ENCODE peak calls at places on chromosomes 16 and 17, in six cellular contexts. S is left ventricle myocardium inferior, W is PC-9, O is heart right ventricle, C is cardiac muscle cell, V is Peyer's patch. P is an unnamed sample. For H3K4me1, the result is how much of the 10 kb centered on the place peaks cover.

GRCh38 chr17:42288985-42289862 is 926 bp downstream of the STAT5A start:
- DNase-seq in W (no peak), S (no peak), V (peak), O (no peak), C (no peak), P (peak)

GRCh38 chr17:65243838-65244237 is 106.7 kb downstream of the RGS9 start:
- DNase-seq in S (no peak), W (peak), O (peak), V (no peak), C (peak), P (no peak)

GRCh38 chr16:56641166-56641565 is 2.7 kb downstream of the MT1A start:
- DNase-seq in V (no peak), S (no peak), O (no peak), W (no peak), C (no peak), P (no peak)

GRCh38 chr16:55559233-55559632 is 7.3 kb upstream of the CAPNS2 start:
- DNase-seq in V (no peak), C (peak), O (no peak), W (no peak), S (no peak), P (no peak)

GRCh38 chr16:83781-84615 is 6.0 kb downstream of the MPG start:
- DNase-seq in W (peak), S (no peak), C (peak), V (no peak), O (no peak), P (no peak)

GRCh38 chr17:41428591-41429326 is 4.4 kb upstream of the KRT37 start:
- DNase-seq in V (no peak), C (peak), O (no peak), S (no peak), W (no peak), P (no peak)

GRCh38 chr16:24094660-24095059 is 161.5 kb upstream of the CACNG3 start:
- DNase-seq in W (no peak), O (no peak), V (no peak), C (no peak), S (no peak), P (no peak)

GRCh38 chr17:49730078-49730786 is 22.5 kb upstream of the SLC35B1 start:
- DNase-seq in W (no peak), S (peak), O (peak), C (peak), V (peak), P (peak)

GRCh38 chr17:73932216-73932749 is 271.2 kb upstream of the RPL38 start:
- DNase-seq in O (no peak), S (no peak), C (no peak), V (no peak), W (no peak), P (no peak)

GRCh38 chr16:30904114-30904780 is 7.8 kb downstream of the CTF1 start:
- DNase-seq in V (peak), O (no peak), S (no peak), C (no peak), W (no peak), P (no peak)

GRCh38 chr16:53872248-53873221 is 168.6 kb downstream of the FTO start:
- DNase-seq in V (no peak), S (no peak), O (no peak), C (peak), W (no peak), P (no peak)

GRCh38 chr16:27102701-27103575 is 36.2 kb downstream of the C16orf82 start:
- DNase-seq in S (no peak), W (no peak), V (no peak), O (no peak), C (no peak), P (no peak)

GRCh38 chr16:88569614-88569984 is 604 bp upstream of the ZC3H18 start:
- DNase-seq in O (no peak), C (peak), V (no peak), S (peak), W (no peak), P (no peak)

GRCh38 chr17:33901085-33901484 is 354.0 kb upstream of the CCL2 start:
- DNase-seq in S (no peak), C (no peak), V (no peak), W (no peak), O (no peak), P (no peak)

GRCh38 chr16:85348065-85348840 is 236.0 kb upstream of the CIBAR2 start:
- DNase-seq in V (no peak), C (no peak), O (no peak), W (no peak), S (no peak), P (no peak)

GRCh38 chr16:85346404-85347212 is 234.3 kb upstream of the CIBAR2 start:
- DNase-seq in S (no peak), O (no peak), W (no peak), C (no peak), V (no peak), P (no peak)

GRCh38 chr16:85345129-85345639 is 232.9 kb upstream of the CIBAR2 start:
- DNase-seq in V (no peak), O (no peak), C (no peak), W (no peak), S (no peak), P (no peak)

GRCh38 chr16:85348921-85349334 is 236.7 kb upstream of the CIBAR2 start:
- DNase-seq in C (no peak), O (no peak), W (no peak), S (no peak), V (peak), P (no peak)

GRCh38 chr16:85347213-85347591 is 234.9 kb upstream of the CIBAR2 start:
- DNase-seq in C (peak), S (no peak), W (peak), V (peak), O (no peak), P (peak)
- TF ChIP-seq CTCF in C (peak), S (peak), W (peak), V (peak), O (no peak), P (peak)

DNA sequence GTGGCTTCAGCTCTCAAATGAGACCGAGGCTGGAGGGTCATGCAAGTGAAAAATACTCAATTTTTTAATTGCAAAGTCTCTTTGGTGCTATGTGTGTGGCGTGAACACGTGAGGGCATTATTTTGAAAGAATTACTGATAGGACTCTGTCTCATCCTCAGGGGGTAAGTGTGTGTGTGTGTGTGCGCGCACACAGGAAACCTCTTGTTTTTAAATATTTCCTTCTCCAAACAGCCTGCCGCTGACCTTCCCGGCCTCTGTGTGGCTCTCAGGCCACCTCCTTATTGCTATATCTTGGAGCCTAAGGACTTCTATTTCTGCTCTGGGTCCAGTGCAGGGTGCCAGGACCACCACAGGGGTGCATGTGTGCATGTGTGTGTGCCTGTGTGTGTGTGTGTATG is 99.7 kb downstream of the CMIP start:
- DNase-seq in W (no peak), V (no peak), S (no peak), O (peak), C (no peak), P (no peak)
- H3K4me1 ChIP-seq in W (under half), V (under half), S (under half), O (under half), C (under half), P (under half)

GRCh38 chr16:89613954-89614459 is 565 bp downstream of the DPEP1 start:
- DNase-seq in C (no peak), S (no peak), O (no peak), W (no peak), V (no peak), P (no peak)

GRCh38 chr16:89615176-89615575 is 1.7 kb downstream of the DPEP1 start:
- DNase-seq in C (no peak), O (no peak), S (no peak), W (no peak), V (no peak), P (no peak)

GRCh38 chr16:89613101-89613953 is at the start of gene DPEP1:
- DNase-seq in O (no peak), S (no peak), V (peak), C (no peak), W (no peak), P (no peak)

GRCh38 chr16:89616576-89617437 is 3.4 kb downstream of the DPEP1 start:
- DNase-seq in S (no peak), O (no peak), V (no peak), W (no peak), C (no peak), P (no peak)

GRCh38 chr16:89615596-89616090 is 2.2 kb downstream of the DPEP1 start:
- DNase-seq in S (no peak), W (peak), C (peak), O (no peak), V (no peak), P (no peak)
- TF ChIP-seq CTCF in S (peak), W (peak), C (peak), O (peak), V (peak), P (peak)

GRCh38 chr16:49747654-49748053 is 108.3 kb downstream of the ZNF423 start:
- DNase-seq in W (no peak), O (no peak), S (no peak), V (no peak), C (no peak), P (no peak)
- H3K4me1 ChIP-seq in W (under half), O (under half), S (under half), V (under half), C (under half), P (under half)

DNA sequence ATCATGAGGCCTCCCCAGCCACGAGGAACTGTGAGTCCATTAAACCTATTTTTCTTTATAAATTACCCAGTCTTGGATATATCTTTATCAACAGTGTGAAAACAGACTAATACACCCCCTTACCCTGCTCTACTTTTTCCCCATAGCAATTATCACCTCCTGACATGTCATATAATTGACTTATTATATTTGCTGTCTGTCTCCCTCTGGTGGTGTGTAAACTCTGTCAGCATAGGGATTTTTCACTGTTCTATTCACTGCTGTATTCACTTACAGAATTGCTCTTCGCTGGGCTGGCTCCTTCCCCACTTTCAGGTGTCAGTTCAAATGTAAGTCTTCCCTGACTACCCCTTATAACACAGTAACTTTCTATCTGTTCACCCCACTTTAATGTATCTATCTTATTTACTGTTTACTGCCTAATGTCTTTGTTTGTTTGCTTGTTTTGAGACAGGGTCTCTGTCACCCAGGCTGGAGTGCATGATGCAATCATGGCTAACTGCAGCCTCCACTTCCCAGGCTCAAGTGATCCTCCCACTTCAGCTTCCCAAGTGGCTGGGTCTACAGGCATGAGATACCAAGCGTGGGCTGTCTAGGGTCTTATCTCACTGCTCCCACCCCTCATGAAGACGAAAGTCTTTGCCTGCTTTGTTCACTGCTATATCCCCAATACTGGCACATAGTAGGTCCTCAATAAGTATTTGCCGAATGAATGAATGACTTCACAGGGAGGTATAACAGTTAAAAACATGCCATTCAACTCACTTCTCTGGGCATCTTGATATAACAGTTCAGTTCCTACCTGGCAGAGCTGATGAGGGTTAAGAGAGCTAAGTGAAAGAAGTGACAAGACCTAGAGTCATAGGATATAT is 52.4 kb upstream of the CDH3 start:
- DNase-seq in S (no peak), V (no peak), C (peak), W (no peak), O (no peak), P (no peak)
- TF ChIP-seq CTCF in S (peak), V (peak), C (peak), W (peak), O (no peak), P (no peak)

DNA sequence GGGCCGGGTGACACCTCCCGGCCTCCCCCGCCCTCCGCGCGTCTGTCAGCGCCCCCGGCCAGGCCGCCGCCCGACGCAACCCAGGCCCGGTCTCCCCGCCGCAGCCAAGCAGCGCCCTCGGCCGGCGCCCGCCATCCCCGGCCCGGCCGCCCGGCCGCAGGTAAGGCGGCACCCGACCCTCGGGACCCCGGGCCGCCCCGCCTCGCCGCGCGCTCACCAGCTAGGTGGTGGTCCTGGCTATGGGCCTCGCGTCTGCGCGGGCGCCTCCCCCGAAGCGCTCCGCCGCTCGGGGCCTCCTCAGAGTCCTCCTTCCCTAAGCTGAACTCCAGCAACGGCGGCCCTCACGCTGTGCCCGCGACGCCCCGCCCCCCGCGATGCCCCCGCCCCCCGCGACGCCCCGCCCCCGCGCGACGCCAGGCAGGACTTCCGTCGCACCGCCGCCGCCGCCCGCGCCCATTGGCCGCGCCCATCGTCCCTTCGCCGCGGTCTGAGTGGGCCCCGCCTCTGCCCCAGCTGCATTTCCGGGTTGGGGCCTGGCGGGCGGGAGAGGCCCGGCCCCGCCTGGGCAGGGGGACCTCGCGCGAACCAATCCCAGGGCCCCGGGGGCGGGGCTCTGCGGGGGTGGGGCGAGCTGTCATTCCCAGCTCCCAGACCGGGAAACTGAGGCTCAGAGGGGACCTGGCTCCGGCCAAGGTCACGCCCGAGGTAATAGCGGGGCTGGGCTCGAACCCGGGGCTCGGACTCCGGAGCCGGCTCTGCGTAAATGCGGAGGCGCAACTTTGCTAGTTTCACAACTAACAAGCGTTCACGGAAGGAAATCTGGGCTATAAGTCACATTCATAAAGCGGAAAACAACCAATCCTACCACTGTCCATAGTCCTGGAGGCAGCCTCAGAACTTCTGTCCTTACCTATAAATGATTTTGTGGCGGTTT is 9.0 kb upstream of the KCTD5 start:
- DNase-seq in W (peak), V (peak), C (peak), O (peak), S (peak), P (peak)
- H3K4me1 ChIP-seq in W (under half), V (under half), C (under half), O (under half), S (under half), P (under half)

GRCh38 chr17:51169340-51169739 is 3.1 kb downstream of the NME2 start:
- DNase-seq in W (no peak), V (no peak), C (no peak), S (no peak), O (no peak), P (no peak)

GRCh38 chr17:51164911-51165679 is 1.1 kb upstream of the NME2 start:
- DNase-seq in S (no peak), O (no peak), W (no peak), C (no peak), V (no peak), P (no peak)

GRCh38 chr17:51166987-51167931 is 1.0 kb downstream of the NME2 start:
- DNase-seq in S (peak), C (peak), O (peak), V (peak), W (peak), P (peak)

GRCh38 chr17:51165680-51166197 is 472 bp upstream of the NME2 start:
- DNase-seq in C (no peak), W (no peak), S (no peak), V (no peak), O (peak), P (no peak)

GRCh38 chr17:51166198-51166986 is at the start of gene NME2:
- DNase-seq in V (peak), S (peak), C (peak), W (peak), O (peak), P (peak)
- TF ChIP-seq CTCF in V (no peak), S (no peak), C (no peak), W (no peak), O (no peak), P (no peak)

DNA sequence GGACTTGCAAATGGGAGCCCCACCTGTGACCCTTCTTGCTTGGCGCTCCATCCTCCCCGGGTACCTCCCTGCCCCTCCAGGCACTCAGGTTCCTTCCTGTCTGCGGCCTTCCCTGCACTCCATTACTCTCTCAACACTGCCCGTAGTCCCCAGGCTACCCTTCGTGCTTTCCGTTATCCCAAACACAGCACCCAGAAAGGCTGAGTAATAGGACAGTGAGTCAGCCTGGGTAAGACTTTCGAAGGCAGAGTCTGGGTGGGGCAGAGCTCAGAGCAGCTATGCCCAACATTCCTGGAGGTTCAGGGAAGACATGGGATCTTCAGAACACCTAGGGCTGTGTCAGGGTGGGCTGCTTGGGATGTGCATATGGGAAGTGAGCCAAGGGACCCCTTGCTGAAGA is 16.7 kb upstream of the C16orf74 start:
- DNase-seq in W (peak), V (no peak), C (peak), O (no peak), S (no peak), P (no peak)
- H3K4me1 ChIP-seq in W (under half), V (under half), C (under half), O (under half), S (under half), P (under half)

DNA sequence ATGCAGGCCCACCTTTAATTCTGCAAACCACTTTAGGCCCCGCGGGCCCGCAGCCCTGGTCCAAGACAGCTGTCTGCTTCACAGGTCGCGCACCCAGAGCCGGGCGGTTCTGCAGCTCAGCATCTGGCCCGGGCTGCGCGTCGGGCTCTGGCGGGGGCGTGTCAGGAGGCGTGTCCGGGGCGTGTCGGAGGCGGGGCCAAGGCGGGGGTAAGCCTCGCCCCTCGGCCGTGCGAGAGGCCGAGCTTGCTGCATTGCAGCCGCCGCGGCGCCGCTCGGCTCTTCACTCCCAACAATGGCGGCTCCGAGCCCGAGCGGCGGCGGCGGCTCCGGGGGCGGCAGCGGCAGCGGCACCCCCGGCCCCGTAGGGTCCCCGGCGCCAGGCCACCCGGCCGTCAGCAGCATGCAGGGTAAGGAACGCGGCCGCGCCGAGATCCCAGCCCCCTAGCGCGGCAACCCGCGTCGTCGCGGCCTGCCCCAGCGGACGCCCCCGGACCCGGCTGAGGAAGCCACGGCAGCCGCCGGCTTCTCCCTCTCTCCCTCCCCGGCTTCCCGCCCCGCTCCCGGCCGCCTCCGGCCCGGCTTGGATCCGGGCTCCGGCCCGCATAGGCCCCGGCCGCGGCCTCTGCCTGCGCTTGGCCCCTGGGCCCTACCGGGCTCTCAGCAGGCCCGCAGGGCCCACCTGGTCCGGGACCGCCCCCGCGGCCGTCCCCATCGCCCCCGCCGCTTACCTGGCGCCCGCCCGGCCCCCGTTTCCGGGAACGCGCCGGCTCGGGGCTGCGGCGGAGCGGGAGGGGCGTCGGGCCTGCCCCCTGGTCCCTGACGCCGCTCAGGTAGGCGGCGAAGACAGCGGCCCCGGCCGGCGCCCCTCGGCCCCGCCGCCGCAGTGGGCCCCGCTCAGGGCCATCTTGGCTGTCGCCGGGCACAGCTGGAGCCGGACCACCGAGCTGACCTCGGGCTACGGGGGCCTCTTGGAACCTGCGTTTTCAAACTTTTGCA is at the start of gene MAP2K4:
- DNase-seq in S (peak), O (peak), C (peak), V (peak), W (peak), P (peak)
- TF ChIP-seq CTCF in S (no peak), O (no peak), C (no peak), V (no peak), W (no peak), P (no peak)